ENCODE peak calls at places on chromosomes 5 and 9, in six cellular contexts. U is caudate nucleus, T is neural crest cell, B is mesendoderm, G is left ventricle myocardium inferior, A is NCI-H1092 treated with DMSO at 0.1 percent for 48 hours. W is an unnamed sample.

GRCh38 chr5:95662946-95663345 is 16.4 kb downstream of the RFESD start:
- DNase-seq in T (no peak), A (no peak), G (no peak), B (no peak), U (no peak), W (no peak)

GRCh38 chr5:136686192-136686872 is 321.0 kb upstream of the TRPC7 start:
- DNase-seq in U (no peak), T (no peak), B (peak), A (peak), G (no peak), W (no peak)

GRCh38 chr9:135684691-135685090 is 14.6 kb downstream of the SOHLH1 start:
- DNase-seq in T (no peak), U (no peak), G (no peak), B (no peak), A (no peak), W (no peak)

GRCh38 chr9:8188720-8189407 is 389.3 kb upstream of the DMAC1 start:
- DNase-seq in U (no peak), G (no peak), A (no peak), B (no peak), T (no peak), W (no peak)

GRCh38 chr5:145283101-145283500 is 552.0 kb downstream of the PRELID2 start:
- DNase-seq in U (no peak), G (no peak), T (no peak), A (no peak), B (no peak), W (no peak)

GRCh38 chr5:149135536-149136201 is 5.6 kb upstream of the ABLIM3 start:
- DNase-seq in U (no peak), G (no peak), A (no peak), T (no peak), B (no peak), W (no peak)

GRCh38 chr5:37777472-37778135 is 62.2 kb downstream of the GDNF start:
- DNase-seq in G (no peak), B (no peak), A (no peak), T (no peak), U (no peak), W (no peak)

GRCh38 chr5:61625682-61626620 is 293.9 kb downstream of the ZSWIM6 start:
- DNase-seq in G (peak), T (peak), B (peak), U (peak), A (no peak), W (peak)

GRCh38 chr9:134283111-134283515 is 43.1 kb upstream of the RXRA start:
- DNase-seq in B (no peak), G (peak), U (peak), A (peak), T (no peak), W (no peak)

GRCh38 chr9:27625751-27626628 is 52.7 kb upstream of the C9orf72 start:
- DNase-seq in U (no peak), A (no peak), T (no peak), B (no peak), G (no peak), W (no peak)

GRCh38 chr9:100933656-100934055 is 94.9 kb upstream of the PLPPR1 start:
- DNase-seq in T (no peak), U (no peak), G (no peak), A (no peak), B (no peak), W (no peak)

GRCh38 chr9:35164711-35165110 is 2.9 kb downstream of the UNC13B start:
- DNase-seq in B (no peak), A (no peak), U (no peak), G (no peak), T (no peak), W (no peak)

GRCh38 chr9:78354324-78354973 is 57.5 kb downstream of the PSAT1 start:
- DNase-seq in U (no peak), G (no peak), A (no peak), B (no peak), T (no peak), W (no peak)

GRCh38 chr9:26856413-26857032 is 36.1 kb downstream of the CAAP1 start:
- DNase-seq in B (peak), U (no peak), A (peak), T (peak), G (no peak), W (peak)

GRCh38 chr5:164860896-164861295 is 1355.5 kb downstream of the MAT2B start:
- DNase-seq in G (no peak), T (no peak), B (no peak), U (no peak), A (no peak), W (no peak)

GRCh38 chr5:137361275-137361674 is 137.9 kb downstream of the SPOCK1 start:
- DNase-seq in A (no peak), G (no peak), B (no peak), T (no peak), U (no peak), W (no peak)

GRCh38 chr5:39772307-39772706 is 347.5 kb upstream of the DAB2 start:
- DNase-seq in B (peak), U (no peak), T (no peak), A (no peak), G (no peak), W (no peak)

GRCh38 chr9:90047828-90048227 is 443.0 kb downstream of the GADD45G start:
- DNase-seq in G (no peak), B (no peak), A (no peak), T (no peak), U (no peak), W (no peak)

GRCh38 chr5:14882658-14883580 is 11.3 kb upstream of the ANKH start:
- DNase-seq in G (peak), T (no peak), A (no peak), B (no peak), U (no peak), W (no peak)

GRCh38 chr9:21677834-21678233 is 124.6 kb upstream of the MTAP start:
- DNase-seq in U (no peak), A (no peak), B (no peak), T (no peak), G (no peak), W (no peak)

GRCh38 chr5:170166101-170166500 is 60.4 kb downstream of the FOXI1 start:
- DNase-seq in A (no peak), G (no peak), B (no peak), U (no peak), T (no peak), W (no peak)

GRCh38 chr5:178394074-178394473 is 161.5 kb upstream of the PHYKPL start:
- DNase-seq in G (no peak), U (no peak), T (no peak), A (no peak), B (no peak), W (no peak)

GRCh38 chr5:103624035-103624461 is 61.5 kb upstream of the NUDT12 start:
- DNase-seq in T (no peak), A (no peak), U (no peak), B (no peak), G (no peak), W (no peak)

GRCh38 chr9:33287087-33287490 is 3.2 kb upstream of the NFX1 start:
- DNase-seq in B (peak), G (no peak), T (peak), U (no peak), A (peak), W (peak)

GRCh38 chr5:38381361-38381760 is 123.0 kb downstream of the EGFLAM start:
- DNase-seq in T (no peak), G (no peak), U (no peak), B (no peak), A (no peak), W (no peak)

GRCh38 chr9:135329571-135330306 is 149.8 kb upstream of the PPP1R26 start:
- DNase-seq in T (no peak), A (peak), B (peak), G (no peak), U (no peak), W (peak)

GRCh38 chr5:58135571-58136335 is 324.1 kb downstream of the PLK2 start:
- DNase-seq in T (no peak), G (no peak), U (no peak), A (no peak), B (no peak), W (no peak)

GRCh38 chr5:178114325-178115135 is 1.2 kb downstream of the N4BP3 start:
- DNase-seq in T (no peak), B (peak), A (no peak), U (no peak), G (no peak), W (no peak)

W was measured in HAP-1.